ENCODE peak calls at places on chromosome 11, in nine cellular contexts. R is GM23338; S is BE2C; O is stimulated activated CD8-positive, alpha-beta memory T cell treated with anti-CD3 and anti-CD28 coated beads, Interleukin-7, amount 100 ng/mL, for 4 hours; U is NCI-H460; M is anterior cingulate cortex; K is NCI-H524; P is pancreas; E is endodermal cell. X is an unnamed sample.

GRCh38 chr11:59918494-59918893 is 19.7 kb upstream of the OOSP1 start:
- DNase-seq in R (no peak), S (no peak), O (no peak), U (no peak), M (no peak), K (no peak), P (no peak), E (no peak), X (no peak)

GRCh38 chr11:29293825-29294224 is 723.0 kb downstream of the KCNA4 start:
- DNase-seq in R (no peak), S (no peak), O (no peak), U (peak), M (no peak), K (no peak), P (no peak), E (no peak), X (peak)

GRCh38 chr11:65524747-65525658 is at the start of gene SCYL1:
- DNase-seq in R (peak), S (peak), O (peak), U (peak), M (peak), K (no peak), P (peak), E (peak), X (no peak)

GRCh38 chr11:100557830-100558611 is 129.1 kb upstream of the ARHGAP42 start:
- DNase-seq in R (no peak), S (no peak), O (no peak), U (no peak), M (no peak), K (no peak), P (no peak), E (no peak), X (no peak)

GRCh38 chr11:66530927-66531722 is 14.7 kb downstream of the ZDHHC24 start:
- DNase-seq in R (no peak), S (no peak), O (no peak), U (no peak), M (no peak), K (no peak), P (no peak), E (no peak), X (no peak)

GRCh38 chr11:75236062-75236461 is 4.5 kb upstream of the TPBGL start:
- DNase-seq in R (peak), S (peak), O (no peak), U (no peak), M (no peak), K (no peak), P (no peak), E (peak), X (no peak)

GRCh38 chr11:132779487-132779886 is 752.8 kb downstream of the OPCML start:
- DNase-seq in R (peak), S (no peak), O (no peak), U (no peak), M (no peak), K (no peak), P (no peak), E (no peak), X (no peak)

GRCh38 chr11:279966-280761 is 2.0 kb downstream of the NLRP6 start:
- DNase-seq in R (peak), S (no peak), O (no peak), U (no peak), M (no peak), K (no peak), P (peak), E (peak), X (no peak)

GRCh38 chr11:78031629-78032028 is 8.6 kb upstream of the KCTD14 start:
- DNase-seq in R (no peak), S (peak), O (no peak), U (no peak), M (no peak), K (no peak), P (no peak), E (no peak), X (no peak)

GRCh38 chr11:118911880-118912741 is 13.6 kb downstream of the BCL9L start:
- DNase-seq in R (peak), S (peak), O (peak), U (peak), M (no peak), K (no peak), P (peak), E (peak), X (peak)

GRCh38 chr11:119315139-119316016 is 1.6 kb downstream of the MCAM start:
- DNase-seq in R (peak), S (no peak), O (peak), U (no peak), M (no peak), K (no peak), P (peak), E (peak), X (no peak)

GRCh38 chr11:128492461-128492860 is 94.9 kb downstream of the ETS1 start:
- DNase-seq in R (no peak), S (no peak), O (no peak), U (no peak), M (no peak), K (no peak), P (no peak), E (no peak), X (no peak)

GRCh38 chr11:18088371-18088770 is 17.5 kb downstream of the SAAL1 start:
- DNase-seq in R (no peak), S (no peak), O (no peak), U (no peak), M (no peak), K (no peak), P (no peak), E (no peak), X (no peak)

GRCh38 chr11:9214765-9215164 is 50.4 kb downstream of the DENND5A start:
- DNase-seq in R (no peak), S (no peak), O (no peak), U (no peak), M (no peak), K (no peak), P (no peak), E (peak), X (peak)

GRCh38 chr11:2376751-2377451 is at the start of gene CD81:
- DNase-seq in R (no peak), S (peak), O (peak), U (no peak), M (peak), K (no peak), P (peak), E (peak), X (no peak)

GRCh38 chr11:2091786-2092463 is 47.3 kb downstream of the IGF2 start:
- DNase-seq in R (no peak), S (no peak), O (no peak), U (no peak), M (no peak), K (no peak), P (no peak), E (peak), X (no peak)

GRCh38 chr11:59102259-59102765 is 4.7 kb upstream of the FAM111B start:
- DNase-seq in R (peak), S (peak), O (peak), U (peak), M (peak), K (no peak), P (peak), E (peak), X (no peak)

GRCh38 chr11:57513446-57513795 is 2.1 kb downstream of the SLC43A1 start:
- DNase-seq in R (no peak), S (no peak), O (no peak), U (no peak), M (no peak), K (no peak), P (no peak), E (no peak), X (no peak)

GRCh38 chr11:72330131-72330727 is 86.3 kb upstream of the PHOX2A start:
- DNase-seq in R (no peak), S (no peak), O (no peak), U (no peak), M (no peak), K (no peak), P (no peak), E (no peak), X (no peak)

GRCh38 chr11:65187971-65188461 is 6.3 kb downstream of the CAPN1 start:
- DNase-seq in R (no peak), S (no peak), O (no peak), U (no peak), M (no peak), K (no peak), P (no peak), E (peak), X (no peak)

GRCh38 chr11:76661306-76661751 is 9.2 kb downstream of the LRRC32 start:
- DNase-seq in R (no peak), S (no peak), O (no peak), U (no peak), M (no peak), K (no peak), P (no peak), E (no peak), X (no peak)

GRCh38 chr11:134562941-134563471 is 151.0 kb upstream of the B3GAT1 start:
- DNase-seq in R (no peak), S (no peak), O (no peak), U (no peak), M (no peak), K (no peak), P (no peak), E (peak), X (no peak)

GRCh38 chr11:131242616-131243015 is 127.8 kb upstream of the NTM start:
- DNase-seq in R (no peak), S (no peak), O (no peak), U (no peak), M (no peak), K (no peak), P (no peak), E (no peak), X (no peak)

GRCh38 chr11:77191823-77192495 is 63.9 kb downstream of the MYO7A start:
- DNase-seq in R (peak), S (peak), O (peak), U (peak), M (no peak), K (no peak), P (peak), E (peak), X (peak)

GRCh38 chr11:115711021-115711420 is 206.8 kb upstream of the CADM1 start:
- DNase-seq in R (no peak), S (no peak), O (no peak), U (no peak), M (no peak), K (no peak), P (no peak), E (peak), X (no peak)

GRCh38 chr11:69637956-69638871 is 2.7 kb upstream of the CCND1 start:
- DNase-seq in R (peak), S (peak), O (no peak), U (no peak), M (no peak), K (peak), P (peak), E (peak), X (peak)

GRCh38 chr11:1502971-1503707 is 16.6 kb upstream of the MOB2 start:
- DNase-seq in R (no peak), S (no peak), O (no peak), U (no peak), M (peak), K (no peak), P (peak), E (no peak), X (no peak)

GRCh38 chr11:78168539-78169477 is 19.6 kb downstream of the KCTD21 start:
- DNase-seq in R (no peak), S (peak), O (no peak), U (no peak), M (no peak), K (no peak), P (no peak), E (no peak), X (no peak)

GRCh38 chr11:57491371-57492061 is 24.0 kb downstream of the SLC43A1 start:
- DNase-seq in R (peak), S (peak), O (peak), U (no peak), M (no peak), K (no peak), P (no peak), E (peak), X (no peak)

X was measured in HCT116.